ENCODE peak calls at places on chromosomes 16 and 17, in seven cellular contexts. B, N, Z, D, F, X and S are unnamed samples.

GRCh38 chr16:8924214-8924613 is 39.5 kb downstream of the USP7 start:
- DNase-seq in B (no peak), N (no peak), Z (peak; percentile 12), D (no peak), F (peak; percentile 80), X (no peak), S (no peak)

GRCh38 chr16:25033852-25034251 is 18.7 kb upstream of the ARHGAP17 start:
- DNase-seq in B (no peak), N (no peak), Z (no peak), D (no peak), F (no peak), X (no peak), S (no peak)

GRCh38 chr17:40301315-40301714 is 7.7 kb upstream of the RARA start:
- DNase-seq in B (no peak), N (no peak), Z (no peak), D (peak; percentile 47), F (peak; percentile 36), X (no peak), S (no peak)

GRCh38 chr17:72295916-72296315 is 175.1 kb downstream of the SOX9 start:
- DNase-seq in B (no peak), N (no peak), Z (no peak), D (no peak), F (no peak), X (no peak), S (no peak)

GRCh38 chr17:39209317-39210092 is 9.4 kb downstream of the RPL19 start:
- DNase-seq in B (no peak), N (no peak), Z (no peak), D (no peak), F (peak; percentile 76), X (no peak), S (no peak)

GRCh38 chr17:50956750-50957523 is 90.8 kb upstream of the TOB1 start:
- DNase-seq in B (peak; percentile 20), N (no peak), Z (peak; percentile 29), D (peak; percentile 94), F (peak; percentile 49), X (no peak), S (no peak)

GRCh38 chr17:45265823-45266222 is 3.9 kb upstream of the SPATA32 start:
- DNase-seq in B (no peak), N (peak; percentile 89), Z (no peak), D (no peak), F (peak; percentile 76), X (no peak), S (no peak)

GRCh38 chr17:72100445-72100844 is 20.4 kb upstream of the SOX9 start:
- DNase-seq in B (no peak), N (no peak), Z (no peak), D (no peak), F (no peak), X (no peak), S (no peak)

GRCh38 chr17:64622931-64623654 is 39.0 kb downstream of the SMURF2 start:
- DNase-seq in B (no peak), N (peak; percentile 60), Z (no peak), D (no peak), F (no peak), X (no peak), S (no peak)

GRCh38 chr16:51818342-51818944 is 667.4 kb upstream of the SALL1 start:
- DNase-seq in B (no peak), N (no peak), Z (peak; percentile 7), D (peak; percentile 60), F (no peak), X (peak; percentile 51), S (no peak)

GRCh38 chr17:42271277-42271922 is 4.8 kb downstream of the STAT5B start:
- DNase-seq in B (no peak), N (no peak), Z (no peak), D (no peak), F (no peak), X (no peak), S (no peak)

GRCh38 chr16:1169285-1170075 is 16.6 kb downstream of the CACNA1H start:
- DNase-seq in B (no peak), N (no peak), Z (no peak), D (no peak), F (peak; percentile 57), X (no peak), S (no peak)

GRCh38 chr16:78503501-78504110 is 404.2 kb downstream of the WWOX start:
- DNase-seq in B (peak; percentile 62), N (peak; percentile 6), Z (peak; percentile 34), D (peak; percentile 80), F (no peak), X (peak; percentile 30), S (no peak)

GRCh38 chr17:81453049-81453448 is 57.8 kb downstream of the BAHCC1 start:
- DNase-seq in B (peak; percentile 42), N (no peak), Z (no peak), D (peak; percentile 55), F (no peak), X (no peak), S (no peak)

GRCh38 chr16:66682271-66682670 is 14.3 kb downstream of the CMTM4 start:
- DNase-seq in B (no peak), N (no peak), Z (no peak), D (no peak), F (no peak), X (no peak), S (no peak)

GRCh38 chr17:10729334-10730193 is at the start of gene TMEM220:
- DNase-seq in B (no peak), N (peak; percentile 34), Z (peak; percentile 79), D (peak; percentile 27), F (peak; percentile 77), X (peak; percentile 43), S (peak; percentile 80)

GRCh38 chr16:75580-76501 is 2.2 kb upstream of the MPG start:
- DNase-seq in B (no peak), N (no peak), Z (peak; percentile 36), D (peak; percentile 38), F (peak; percentile 68), X (no peak), S (no peak)

GRCh38 chr16:55577888-55578287 is 11.4 kb downstream of the CAPNS2 start:
- DNase-seq in B (no peak), N (no peak), Z (no peak), D (no peak), F (no peak), X (no peak), S (no peak)

GRCh38 chr17:29698019-29698777 is 75.5 kb upstream of the CORO6 start:
- DNase-seq in B (no peak), N (no peak), Z (no peak), D (no peak), F (no peak), X (no peak), S (no peak)

GRCh38 chr17:41678907-41679739 is 9.6 kb upstream of the EIF1 start:
- DNase-seq in B (peak; percentile 56), N (no peak), Z (no peak), D (no peak), F (no peak), X (no peak), S (no peak)

GRCh38 chr17:27475070-27475673 is 18.9 kb downstream of the KSR1 start:
- DNase-seq in B (no peak), N (no peak), Z (no peak), D (no peak), F (no peak), X (no peak), S (no peak)

GRCh38 chr17:37089998-37090397 is 141.2 kb downstream of the AATF start:
- DNase-seq in B (no peak), N (no peak), Z (no peak), D (no peak), F (no peak), X (no peak), S (no peak)

GRCh38 chr17:81322271-81323082 is 27.4 kb upstream of the SLC38A10 start:
- DNase-seq in B (no peak), N (no peak), Z (no peak), D (peak; percentile 49), F (no peak), X (no peak), S (no peak)

GRCh38 chr16:3401719-3402397 is 843 bp downstream of the ZNF174 start:
- DNase-seq in B (no peak), N (no peak), Z (no peak), D (peak; percentile 37), F (no peak), X (no peak), S (no peak)

GRCh38 chr16:76265434-76266045 is 11.7 kb upstream of the CNTNAP4 start:
- DNase-seq in B (no peak), N (no peak), Z (no peak), D (peak; percentile 83), F (no peak), X (no peak), S (no peak)

GRCh38 chr16:86044241-86044671 is 145.3 kb downstream of the IRF8 start:
- DNase-seq in B (no peak), N (no peak), Z (no peak), D (peak; percentile 59), F (no peak), X (peak; percentile 39), S (no peak)

GRCh38 chr16:85641776-85642176 is 28.7 kb downstream of the GSE1 start:
- DNase-seq in B (no peak), N (peak; percentile 11), Z (no peak), D (no peak), F (peak; percentile 88), X (no peak), S (no peak)

GRCh38 chr17:7220593-7221280 is 999 bp downstream of the ACADVL start:
- DNase-seq in B (no peak), N (no peak), Z (peak; percentile 29), D (peak; percentile 82), F (peak; percentile 78), X (no peak), S (no peak)

GRCh38 chr17:74271281-74271680 is 2.8 kb upstream of the DNAI2 start:
- DNase-seq in B (no peak), N (no peak), Z (no peak), D (peak; percentile 15), F (no peak), X (no peak), S (no peak)

GRCh38 chr16:3023415-3023668 is 400 bp downstream of the HCFC1R1 start:
- DNase-seq in B (no peak), N (peak; percentile 60), Z (peak; percentile 76), D (peak; percentile 59), F (no peak), X (no peak), S (no peak)

GRCh38 chr17:82795615-82796014 is 43.8 kb downstream of the TBCD start:
- DNase-seq in B (no peak), N (no peak), Z (no peak), D (no peak), F (peak; percentile 66), X (no peak), S (no peak)

GRCh38 chr16:66001432-66001831 is 365.1 kb upstream of the CDH5 start:
- DNase-seq in B (no peak), N (no peak), Z (no peak), D (no peak), F (no peak), X (no peak), S (no peak)